ENCODE peak calls at places on chromosomes 3 and 15, in eight cellular contexts. One of them, this sample, is unnamed.

GRCh38 chr3:133754455-133754854 is 8.3 kb downstream of the TF start:
- DNase-seq in lower leg skin: no peak
- DNase-seq in stimulated activated naive CD4-positive, alpha-beta T cell: no peak
- DNase-seq in activated CD8-positive, alpha-beta memory T cell treated with anti-CD3 and anti-CD28 coated beads, Interleukin-2, amount 50 U/mL, for 48 hours: no peak
- DNase-seq in posterior cingulate gyrus: no peak
- DNase-seq in GM03348: no peak
- DNase-seq in LHCN-M2: no peak
- DNase-seq in adipocyte: no peak
- DNase-seq in this sample: no peak

GRCh38 chr15:39998511-39998910 is 40.5 kb downstream of the SRP14 start:
- DNase-seq in lower leg skin: no peak
- DNase-seq in stimulated activated naive CD4-positive, alpha-beta T cell: no peak
- DNase-seq in activated CD8-positive, alpha-beta memory T cell treated with anti-CD3 and anti-CD28 coated beads, Interleukin-2, amount 50 U/mL, for 48 hours: no peak
- DNase-seq in posterior cingulate gyrus: no peak
- DNase-seq in GM03348: no peak
- DNase-seq in LHCN-M2: no peak
- DNase-seq in adipocyte: no peak
- DNase-seq in this sample: no peak

GRCh38 chr15:21262851-21263400 is 177.4 kb downstream of the POTEB3 start:
- DNase-seq in lower leg skin: no peak
- DNase-seq in stimulated activated naive CD4-positive, alpha-beta T cell: no peak
- DNase-seq in activated CD8-positive, alpha-beta memory T cell treated with anti-CD3 and anti-CD28 coated beads, Interleukin-2, amount 50 U/mL, for 48 hours: no peak
- DNase-seq in posterior cingulate gyrus: no peak
- DNase-seq in GM03348: no peak
- DNase-seq in LHCN-M2: no peak
- DNase-seq in adipocyte: no peak
- DNase-seq in this sample: no peak

GRCh38 chr3:173988912-173989311 is 591.4 kb downstream of the NLGN1 start:
- DNase-seq in lower leg skin: no peak
- DNase-seq in stimulated activated naive CD4-positive, alpha-beta T cell: no peak
- DNase-seq in activated CD8-positive, alpha-beta memory T cell treated with anti-CD3 and anti-CD28 coated beads, Interleukin-2, amount 50 U/mL, for 48 hours: no peak
- DNase-seq in posterior cingulate gyrus: no peak
- DNase-seq in GM03348: no peak
- DNase-seq in LHCN-M2: no peak
- DNase-seq in adipocyte: no peak
- DNase-seq in this sample: no peak

GRCh38 chr15:74365619-74366445 is 1.6 kb downstream of the CYP11A1 start:
- DNase-seq in lower leg skin: peak; percentile 88
- DNase-seq in stimulated activated naive CD4-positive, alpha-beta T cell: no peak
- DNase-seq in activated CD8-positive, alpha-beta memory T cell treated with anti-CD3 and anti-CD28 coated beads, Interleukin-2, amount 50 U/mL, for 48 hours: peak; percentile 70
- DNase-seq in posterior cingulate gyrus: no peak
- DNase-seq in GM03348: peak; percentile 74
- DNase-seq in LHCN-M2: no peak
- DNase-seq in adipocyte: peak; percentile 67
- DNase-seq in this sample: no peak

GRCh38 chr3:133301194-133301593 is 98.7 kb upstream of the BFSP2 start:
- DNase-seq in lower leg skin: no peak
- DNase-seq in stimulated activated naive CD4-positive, alpha-beta T cell: no peak
- DNase-seq in activated CD8-positive, alpha-beta memory T cell treated with anti-CD3 and anti-CD28 coated beads, Interleukin-2, amount 50 U/mL, for 48 hours: no peak
- DNase-seq in posterior cingulate gyrus: no peak
- DNase-seq in GM03348: peak; percentile 47
- DNase-seq in LHCN-M2: peak; percentile 79
- DNase-seq in adipocyte: peak; percentile 52
- DNase-seq in this sample: no peak

GRCh38 chr15:49060710-49061483 is 14.7 kb upstream of the SECISBP2L start:
- DNase-seq in lower leg skin: no peak
- DNase-seq in stimulated activated naive CD4-positive, alpha-beta T cell: no peak
- DNase-seq in activated CD8-positive, alpha-beta memory T cell treated with anti-CD3 and anti-CD28 coated beads, Interleukin-2, amount 50 U/mL, for 48 hours: no peak
- DNase-seq in posterior cingulate gyrus: no peak
- DNase-seq in GM03348: peak; percentile 40
- DNase-seq in LHCN-M2: peak; percentile 62
- DNase-seq in adipocyte: peak; percentile 72
- DNase-seq in this sample: no peak

GRCh38 chr3:75262661-75263060 is 401.5 kb upstream of the FRG2C start:
- DNase-seq in lower leg skin: no peak
- DNase-seq in stimulated activated naive CD4-positive, alpha-beta T cell: no peak
- DNase-seq in activated CD8-positive, alpha-beta memory T cell treated with anti-CD3 and anti-CD28 coated beads, Interleukin-2, amount 50 U/mL, for 48 hours: no peak
- DNase-seq in posterior cingulate gyrus: no peak
- DNase-seq in GM03348: no peak
- DNase-seq in LHCN-M2: no peak
- DNase-seq in adipocyte: no peak
- DNase-seq in this sample: no peak

GRCh38 chr15:25717116-25717755 is 145.9 kb downstream of the ATP10A start:
- DNase-seq in lower leg skin: peak; percentile 50
- DNase-seq in stimulated activated naive CD4-positive, alpha-beta T cell: no peak
- DNase-seq in activated CD8-positive, alpha-beta memory T cell treated with anti-CD3 and anti-CD28 coated beads, Interleukin-2, amount 50 U/mL, for 48 hours: no peak
- DNase-seq in posterior cingulate gyrus: no peak
- DNase-seq in GM03348: peak; percentile 85
- DNase-seq in LHCN-M2: no peak
- DNase-seq in adipocyte: peak; percentile 15
- DNase-seq in this sample: peak; percentile 41

GRCh38 chr3:42032693-42033349 is 58.3 kb upstream of the TRAK1 start:
- DNase-seq in lower leg skin: peak; percentile 95
- DNase-seq in stimulated activated naive CD4-positive, alpha-beta T cell: no peak
- DNase-seq in activated CD8-positive, alpha-beta memory T cell treated with anti-CD3 and anti-CD28 coated beads, Interleukin-2, amount 50 U/mL, for 48 hours: peak; percentile 26
- DNase-seq in posterior cingulate gyrus: no peak
- DNase-seq in GM03348: peak; percentile 64
- DNase-seq in LHCN-M2: peak; percentile 87
- DNase-seq in adipocyte: peak; percentile 93
- DNase-seq in this sample: no peak

GRCh38 chr15:82647045-82647834 is at the start of gene CPEB1:
- DNase-seq in lower leg skin: peak; percentile 92
- DNase-seq in stimulated activated naive CD4-positive, alpha-beta T cell: no peak
- DNase-seq in activated CD8-positive, alpha-beta memory T cell treated with anti-CD3 and anti-CD28 coated beads, Interleukin-2, amount 50 U/mL, for 48 hours: peak; percentile 60
- DNase-seq in posterior cingulate gyrus: peak; percentile 72
- DNase-seq in GM03348: peak; percentile 90
- DNase-seq in LHCN-M2: peak; percentile 11
- DNase-seq in adipocyte: peak; percentile 79
- DNase-seq in this sample: peak; percentile 33

GRCh38 chr15:42152196-42152920 is 4.1 kb downstream of the PLA2G4F start:
- DNase-seq in lower leg skin: peak; percentile 86
- DNase-seq in stimulated activated naive CD4-positive, alpha-beta T cell: no peak
- DNase-seq in activated CD8-positive, alpha-beta memory T cell treated with anti-CD3 and anti-CD28 coated beads, Interleukin-2, amount 50 U/mL, for 48 hours: no peak
- DNase-seq in posterior cingulate gyrus: no peak
- DNase-seq in GM03348: peak; percentile 49
- DNase-seq in LHCN-M2: peak; percentile 34
- DNase-seq in adipocyte: no peak
- DNase-seq in this sample: no peak

GRCh38 chr3:123535580-123535979 is 49.3 kb downstream of the HACD2 start:
- DNase-seq in lower leg skin: no peak
- DNase-seq in stimulated activated naive CD4-positive, alpha-beta T cell: no peak
- DNase-seq in activated CD8-positive, alpha-beta memory T cell treated with anti-CD3 and anti-CD28 coated beads, Interleukin-2, amount 50 U/mL, for 48 hours: no peak
- DNase-seq in posterior cingulate gyrus: no peak
- DNase-seq in GM03348: peak; percentile 52
- DNase-seq in LHCN-M2: peak; percentile 54
- DNase-seq in adipocyte: peak; percentile 53
- DNase-seq in this sample: no peak

GRCh38 chr3:10927551-10927950 is 65.0 kb upstream of the SLC6A1 start:
- DNase-seq in lower leg skin: peak; percentile 78
- DNase-seq in stimulated activated naive CD4-positive, alpha-beta T cell: no peak
- DNase-seq in activated CD8-positive, alpha-beta memory T cell treated with anti-CD3 and anti-CD28 coated beads, Interleukin-2, amount 50 U/mL, for 48 hours: no peak
- DNase-seq in posterior cingulate gyrus: no peak
- DNase-seq in GM03348: no peak
- DNase-seq in LHCN-M2: no peak
- DNase-seq in adipocyte: no peak
- DNase-seq in this sample: no peak

GRCh38 chr3:172096881-172097420 is 57.6 kb downstream of the FNDC3B start:
- DNase-seq in lower leg skin: no peak
- DNase-seq in stimulated activated naive CD4-positive, alpha-beta T cell: no peak
- DNase-seq in activated CD8-positive, alpha-beta memory T cell treated with anti-CD3 and anti-CD28 coated beads, Interleukin-2, amount 50 U/mL, for 48 hours: no peak
- DNase-seq in posterior cingulate gyrus: no peak
- DNase-seq in GM03348: peak; percentile 44
- DNase-seq in LHCN-M2: peak; percentile 76
- DNase-seq in adipocyte: peak; percentile 79
- DNase-seq in this sample: no peak

GRCh38 chr3:73600293-73600938 is 24.3 kb downstream of the PDZRN3 start:
- DNase-seq in lower leg skin: no peak
- DNase-seq in stimulated activated naive CD4-positive, alpha-beta T cell: no peak
- DNase-seq in activated CD8-positive, alpha-beta memory T cell treated with anti-CD3 and anti-CD28 coated beads, Interleukin-2, amount 50 U/mL, for 48 hours: no peak
- DNase-seq in posterior cingulate gyrus: no peak
- DNase-seq in GM03348: peak; percentile 41
- DNase-seq in LHCN-M2: no peak
- DNase-seq in adipocyte: peak; percentile 90
- DNase-seq in this sample: no peak

GRCh38 chr3:55591893-55592292 is 104.8 kb upstream of the WNT5A start:
- DNase-seq in lower leg skin: no peak
- DNase-seq in stimulated activated naive CD4-positive, alpha-beta T cell: no peak
- DNase-seq in activated CD8-positive, alpha-beta memory T cell treated with anti-CD3 and anti-CD28 coated beads, Interleukin-2, amount 50 U/mL, for 48 hours: no peak
- DNase-seq in posterior cingulate gyrus: no peak
- DNase-seq in GM03348: no peak
- DNase-seq in LHCN-M2: no peak
- DNase-seq in adipocyte: peak; percentile 8
- DNase-seq in this sample: no peak

GRCh38 chr3:186930639-186931486 is 537 bp downstream of the ST6GAL1 start:
- DNase-seq in lower leg skin: peak; percentile 89
- DNase-seq in stimulated activated naive CD4-positive, alpha-beta T cell: peak; percentile 67
- DNase-seq in activated CD8-positive, alpha-beta memory T cell treated with anti-CD3 and anti-CD28 coated beads, Interleukin-2, amount 50 U/mL, for 48 hours: peak; percentile 81
- DNase-seq in posterior cingulate gyrus: peak; percentile 36
- DNase-seq in GM03348: peak; percentile 45
- DNase-seq in LHCN-M2: peak; percentile 61
- DNase-seq in adipocyte: peak; percentile 58
- DNase-seq in this sample: peak; percentile 76

GRCh38 chr3:48514431-48515227 is 10.7 kb upstream of the SHISA5 start:
- DNase-seq in lower leg skin: no peak
- DNase-seq in stimulated activated naive CD4-positive, alpha-beta T cell: peak; percentile 29
- DNase-seq in activated CD8-positive, alpha-beta memory T cell treated with anti-CD3 and anti-CD28 coated beads, Interleukin-2, amount 50 U/mL, for 48 hours: no peak
- DNase-seq in posterior cingulate gyrus: no peak
- DNase-seq in GM03348: no peak
- DNase-seq in LHCN-M2: no peak
- DNase-seq in adipocyte: no peak
- DNase-seq in this sample: no peak

GRCh38 chr15:79113831-79114230 is 23.3 kb upstream of the RASGRF1 start:
- DNase-seq in lower leg skin: no peak
- DNase-seq in stimulated activated naive CD4-positive, alpha-beta T cell: no peak
- DNase-seq in activated CD8-positive, alpha-beta memory T cell treated with anti-CD3 and anti-CD28 coated beads, Interleukin-2, amount 50 U/mL, for 48 hours: no peak
- DNase-seq in posterior cingulate gyrus: no peak
- DNase-seq in GM03348: no peak
- DNase-seq in LHCN-M2: no peak
- DNase-seq in adipocyte: no peak
- DNase-seq in this sample: no peak

GRCh38 chr3:186315581-186316354 is 46.3 kb downstream of the DGKG start:
- DNase-seq in lower leg skin: no peak
- DNase-seq in stimulated activated naive CD4-positive, alpha-beta T cell: no peak
- DNase-seq in activated CD8-positive, alpha-beta memory T cell treated with anti-CD3 and anti-CD28 coated beads, Interleukin-2, amount 50 U/mL, for 48 hours: no peak
- DNase-seq in posterior cingulate gyrus: no peak
- DNase-seq in GM03348: peak; percentile 60
- DNase-seq in LHCN-M2: peak; percentile 47
- DNase-seq in adipocyte: no peak
- DNase-seq in this sample: no peak

GRCh38 chr3:128095222-128095703 is 28.3 kb downstream of the RUVBL1 start:
- DNase-seq in lower leg skin: peak; percentile 91
- DNase-seq in stimulated activated naive CD4-positive, alpha-beta T cell: peak; percentile 63
- DNase-seq in activated CD8-positive, alpha-beta memory T cell treated with anti-CD3 and anti-CD28 coated beads, Interleukin-2, amount 50 U/mL, for 48 hours: peak; percentile 90
- DNase-seq in posterior cingulate gyrus: peak; percentile 82
- DNase-seq in GM03348: peak; percentile 91
- DNase-seq in LHCN-M2: peak; percentile 82
- DNase-seq in adipocyte: peak; percentile 95
- DNase-seq in this sample: peak; percentile 85

GRCh38 chr3:171809513-171810277 is 588 bp downstream of the PLD1 start:
- DNase-seq in lower leg skin: peak; percentile 96
- DNase-seq in stimulated activated naive CD4-positive, alpha-beta T cell: no peak
- DNase-seq in activated CD8-positive, alpha-beta memory T cell treated with anti-CD3 and anti-CD28 coated beads, Interleukin-2, amount 50 U/mL, for 48 hours: peak; percentile 72
- DNase-seq in posterior cingulate gyrus: peak; percentile 57
- DNase-seq in GM03348: peak; percentile 94
- DNase-seq in LHCN-M2: peak; percentile 75
- DNase-seq in adipocyte: peak; percentile 97
- DNase-seq in this sample: peak; percentile 16

This sample was measured in germinal center.